ENCODE peak calls at places on chromosomes 4 and X, in seven cellular contexts. One of them, this sample, is unnamed.

GRCh38 chrX:117840645-117841044 is 276.0 kb downstream of the KLHL13 start:
- DNase-seq in lung microvascular endothelial cell: no peak
- DNase-seq in GM12878: no peak
- DNase-seq in NCI-H510A treated with DMSO at 0.1 percent for 48 hours: no peak
- DNase-seq in pons: no peak
- DNase-seq in nephron progenitor cell: no peak
- DNase-seq in iPS-NIHi11: no peak
- DNase-seq in this sample: no peak

GRCh38 chr4:163758032-163758431 is 263.5 kb downstream of the TMA16 start:
- DNase-seq in NCI-H510A treated with DMSO at 0.1 percent for 48 hours: no peak
- DNase-seq in nephron progenitor cell: no peak
- DNase-seq in GM12878: no peak
- DNase-seq in lung microvascular endothelial cell: no peak
- DNase-seq in iPS-NIHi11: no peak
- DNase-seq in pons: peak
- DNase-seq in this sample: no peak

GRCh38 chrX:151871244-151871643 is 41.4 kb upstream of the MAGEA4 start:
- DNase-seq in lung microvascular endothelial cell: peak
- DNase-seq in iPS-NIHi11: no peak
- DNase-seq in pons: no peak
- DNase-seq in GM12878: no peak
- DNase-seq in NCI-H510A treated with DMSO at 0.1 percent for 48 hours: no peak
- DNase-seq in nephron progenitor cell: no peak
- DNase-seq in this sample: no peak

GRCh38 chr4:183011213-183011907 is 87.7 kb upstream of the WWC2 start:
- DNase-seq in lung microvascular endothelial cell: no peak
- DNase-seq in GM12878: no peak
- DNase-seq in pons: no peak
- DNase-seq in NCI-H510A treated with DMSO at 0.1 percent for 48 hours: no peak
- DNase-seq in iPS-NIHi11: no peak
- DNase-seq in nephron progenitor cell: no peak
- DNase-seq in this sample: no peak

GRCh38 chrX:2711441-2711840 is 20.3 kb downstream of the CD99 start:
- DNase-seq in NCI-H510A treated with DMSO at 0.1 percent for 48 hours: no peak
- DNase-seq in lung microvascular endothelial cell: no peak
- DNase-seq in iPS-NIHi11: no peak
- DNase-seq in pons: no peak
- DNase-seq in nephron progenitor cell: no peak
- DNase-seq in GM12878: no peak
- DNase-seq in this sample: peak

GRCh38 chr4:62816566-62816965 is 1592.7 kb downstream of the TECRL start:
- DNase-seq in lung microvascular endothelial cell: no peak
- DNase-seq in GM12878: no peak
- DNase-seq in iPS-NIHi11: peak
- DNase-seq in pons: no peak
- DNase-seq in nephron progenitor cell: no peak
- DNase-seq in NCI-H510A treated with DMSO at 0.1 percent for 48 hours: peak
- DNase-seq in this sample: no peak

GRCh38 chr4:4413806-4414205 is 26.9 kb downstream of the NSG1 start:
- DNase-seq in GM12878: no peak
- DNase-seq in NCI-H510A treated with DMSO at 0.1 percent for 48 hours: no peak
- DNase-seq in lung microvascular endothelial cell: no peak
- DNase-seq in iPS-NIHi11: no peak
- DNase-seq in nephron progenitor cell: no peak
- DNase-seq in pons: no peak
- DNase-seq in this sample: no peak

GRCh38 chr4:152939655-152940054 is 3.5 kb downstream of the FHDC1 start:
- DNase-seq in NCI-H510A treated with DMSO at 0.1 percent for 48 hours: no peak
- DNase-seq in lung microvascular endothelial cell: no peak
- DNase-seq in iPS-NIHi11: no peak
- DNase-seq in GM12878: no peak
- DNase-seq in pons: no peak
- DNase-seq in nephron progenitor cell: no peak
- DNase-seq in this sample: no peak

GRCh38 chr4:184250795-184251679 is 33.4 kb upstream of the ENPP6 start:
- DNase-seq in GM12878: no peak
- DNase-seq in lung microvascular endothelial cell: peak
- DNase-seq in pons: peak
- DNase-seq in NCI-H510A treated with DMSO at 0.1 percent for 48 hours: peak
- DNase-seq in nephron progenitor cell: no peak
- DNase-seq in iPS-NIHi11: peak
- DNase-seq in this sample: peak

GRCh38 chrX:115940888-115941332 is 229.6 kb upstream of the AGTR2 start:
- DNase-seq in GM12878: peak
- DNase-seq in iPS-NIHi11: peak
- DNase-seq in pons: peak
- DNase-seq in lung microvascular endothelial cell: peak
- DNase-seq in nephron progenitor cell: no peak
- DNase-seq in NCI-H510A treated with DMSO at 0.1 percent for 48 hours: peak
- DNase-seq in this sample: peak

GRCh38 chr4:172899861-172900260 is 268.8 kb upstream of the GALNT7 start:
- DNase-seq in NCI-H510A treated with DMSO at 0.1 percent for 48 hours: no peak
- DNase-seq in pons: no peak
- DNase-seq in lung microvascular endothelial cell: no peak
- DNase-seq in iPS-NIHi11: no peak
- DNase-seq in nephron progenitor cell: no peak
- DNase-seq in GM12878: no peak
- DNase-seq in this sample: no peak